ENCODE peak calls at places on chromosome 6, in eight cellular contexts. One of them, this sample, is unnamed.

GRCh38 chr6:149541139-149541538 is 4.7 kb downstream of the PPIL4 start:
- DNase-seq in keratinocyte: no peak
- DNase-seq in adrenal gland: no peak
- DNase-seq in tibial nerve: no peak
- DNase-seq in astrocyte of the spinal cord: no peak
- DNase-seq in activated CD8-positive, alpha-beta T cell treated with anti-CD3 and anti-CD28 coated beads for 36 hours: no peak
- DNase-seq in vagina: no peak
- DNase-seq in GM13976: no peak
- DNase-seq in this sample: no peak

GRCh38 chr6:43355862-43356590 is 13.4 kb downstream of the ZNF318 start:
- DNase-seq in keratinocyte: no peak
- DNase-seq in adrenal gland: no peak
- DNase-seq in tibial nerve: no peak
- DNase-seq in astrocyte of the spinal cord: no peak
- DNase-seq in activated CD8-positive, alpha-beta T cell treated with anti-CD3 and anti-CD28 coated beads for 36 hours: no peak
- DNase-seq in vagina: no peak
- DNase-seq in GM13976: no peak
- DNase-seq in this sample: peak

GRCh38 chr6:117483004-117483644 is 650 bp downstream of the DCBLD1 start:
- DNase-seq in keratinocyte: no peak
- DNase-seq in adrenal gland: peak
- DNase-seq in tibial nerve: no peak
- DNase-seq in astrocyte of the spinal cord: peak
- DNase-seq in activated CD8-positive, alpha-beta T cell treated with anti-CD3 and anti-CD28 coated beads for 36 hours: peak
- DNase-seq in vagina: no peak
- DNase-seq in GM13976: peak
- DNase-seq in this sample: peak

GRCh38 chr6:108598316-108598863 is 37.7 kb downstream of the FOXO3 start:
- DNase-seq in keratinocyte: no peak
- DNase-seq in adrenal gland: no peak
- DNase-seq in tibial nerve: no peak
- DNase-seq in astrocyte of the spinal cord: peak
- DNase-seq in activated CD8-positive, alpha-beta T cell treated with anti-CD3 and anti-CD28 coated beads for 36 hours: peak
- DNase-seq in vagina: no peak
- DNase-seq in GM13976: peak
- DNase-seq in this sample: no peak

GRCh38 chr6:44771647-44772415 is 384.3 kb downstream of the CDC5L start:
- DNase-seq in keratinocyte: no peak
- DNase-seq in adrenal gland: peak
- DNase-seq in tibial nerve: peak
- DNase-seq in astrocyte of the spinal cord: no peak
- DNase-seq in activated CD8-positive, alpha-beta T cell treated with anti-CD3 and anti-CD28 coated beads for 36 hours: no peak
- DNase-seq in vagina: no peak
- DNase-seq in GM13976: no peak
- DNase-seq in this sample: no peak

GRCh38 chr6:43833223-43833995 is 63.4 kb downstream of the VEGFA start:
- DNase-seq in keratinocyte: no peak
- DNase-seq in adrenal gland: no peak
- DNase-seq in tibial nerve: no peak
- DNase-seq in astrocyte of the spinal cord: no peak
- DNase-seq in activated CD8-positive, alpha-beta T cell treated with anti-CD3 and anti-CD28 coated beads for 36 hours: no peak
- DNase-seq in vagina: no peak
- DNase-seq in GM13976: no peak
- DNase-seq in this sample: no peak

GRCh38 chr6:158328952-158329351 is 16.7 kb downstream of the TULP4 start:
- DNase-seq in keratinocyte: no peak
- DNase-seq in adrenal gland: no peak
- DNase-seq in tibial nerve: no peak
- DNase-seq in astrocyte of the spinal cord: no peak
- DNase-seq in activated CD8-positive, alpha-beta T cell treated with anti-CD3 and anti-CD28 coated beads for 36 hours: no peak
- DNase-seq in vagina: no peak
- DNase-seq in GM13976: no peak
- DNase-seq in this sample: no peak

GRCh38 chr6:79525272-79526100 is 11.7 kb downstream of the LCA5 start:
- DNase-seq in keratinocyte: no peak
- DNase-seq in adrenal gland: no peak
- DNase-seq in tibial nerve: peak
- DNase-seq in astrocyte of the spinal cord: peak
- DNase-seq in activated CD8-positive, alpha-beta T cell treated with anti-CD3 and anti-CD28 coated beads for 36 hours: no peak
- DNase-seq in vagina: no peak
- DNase-seq in GM13976: no peak
- DNase-seq in this sample: no peak

GRCh38 chr6:48835421-48835958 is 627.6 kb downstream of the MMUT start:
- DNase-seq in keratinocyte: no peak
- DNase-seq in adrenal gland: no peak
- DNase-seq in tibial nerve: no peak
- DNase-seq in astrocyte of the spinal cord: no peak
- DNase-seq in activated CD8-positive, alpha-beta T cell treated with anti-CD3 and anti-CD28 coated beads for 36 hours: no peak
- DNase-seq in vagina: no peak
- DNase-seq in GM13976: no peak
- DNase-seq in this sample: no peak

GRCh38 chr6:44543664-44544063 is 156.2 kb downstream of the CDC5L start:
- DNase-seq in keratinocyte: no peak
- DNase-seq in adrenal gland: peak
- DNase-seq in tibial nerve: no peak
- DNase-seq in astrocyte of the spinal cord: no peak
- DNase-seq in activated CD8-positive, alpha-beta T cell treated with anti-CD3 and anti-CD28 coated beads for 36 hours: no peak
- DNase-seq in vagina: no peak
- DNase-seq in GM13976: no peak
- DNase-seq in this sample: no peak

GRCh38 chr6:134678436-134678889 is 271.4 kb downstream of the ALDH8A1 start:
- DNase-seq in keratinocyte: no peak
- DNase-seq in adrenal gland: peak
- DNase-seq in tibial nerve: no peak
- DNase-seq in astrocyte of the spinal cord: peak
- DNase-seq in activated CD8-positive, alpha-beta T cell treated with anti-CD3 and anti-CD28 coated beads for 36 hours: no peak
- DNase-seq in vagina: no peak
- DNase-seq in GM13976: no peak
- DNase-seq in this sample: no peak

GRCh38 chr6:165098165-165098564 is 211.2 kb downstream of the C6orf118 start:
- DNase-seq in keratinocyte: no peak
- DNase-seq in adrenal gland: no peak
- DNase-seq in tibial nerve: no peak
- DNase-seq in astrocyte of the spinal cord: no peak
- DNase-seq in activated CD8-positive, alpha-beta T cell treated with anti-CD3 and anti-CD28 coated beads for 36 hours: no peak
- DNase-seq in vagina: no peak
- DNase-seq in GM13976: no peak
- DNase-seq in this sample: no peak

GRCh38 chr6:65450451-65450850 is 256.6 kb downstream of the EYS start:
- DNase-seq in keratinocyte: no peak
- DNase-seq in adrenal gland: no peak
- DNase-seq in tibial nerve: no peak
- DNase-seq in astrocyte of the spinal cord: no peak
- DNase-seq in activated CD8-positive, alpha-beta T cell treated with anti-CD3 and anti-CD28 coated beads for 36 hours: no peak
- DNase-seq in vagina: no peak
- DNase-seq in GM13976: no peak
- DNase-seq in this sample: no peak

GRCh38 chr6:52053038-52053704 is 34.2 kb downstream of the PKHD1 start:
- DNase-seq in keratinocyte: no peak
- DNase-seq in adrenal gland: no peak
- DNase-seq in tibial nerve: no peak
- DNase-seq in astrocyte of the spinal cord: no peak
- DNase-seq in activated CD8-positive, alpha-beta T cell treated with anti-CD3 and anti-CD28 coated beads for 36 hours: no peak
- DNase-seq in vagina: no peak
- DNase-seq in GM13976: no peak
- DNase-seq in this sample: no peak

GRCh38 chr6:52045033-52045432 is 42.4 kb downstream of the PKHD1 start:
- DNase-seq in keratinocyte: no peak
- DNase-seq in adrenal gland: no peak
- DNase-seq in tibial nerve: no peak
- DNase-seq in astrocyte of the spinal cord: no peak
- DNase-seq in activated CD8-positive, alpha-beta T cell treated with anti-CD3 and anti-CD28 coated beads for 36 hours: no peak
- DNase-seq in vagina: no peak
- DNase-seq in GM13976: no peak
- DNase-seq in this sample: no peak

GRCh38 chr6:52046456-52046855 is 41.0 kb downstream of the PKHD1 start:
- DNase-seq in keratinocyte: no peak
- DNase-seq in adrenal gland: no peak
- DNase-seq in tibial nerve: no peak
- DNase-seq in astrocyte of the spinal cord: no peak
- DNase-seq in activated CD8-positive, alpha-beta T cell treated with anti-CD3 and anti-CD28 coated beads for 36 hours: no peak
- DNase-seq in vagina: no peak
- DNase-seq in GM13976: no peak
- DNase-seq in this sample: no peak

GRCh38 chr6:52050051-52050405 is 37.4 kb downstream of the PKHD1 start:
- DNase-seq in keratinocyte: no peak
- DNase-seq in adrenal gland: no peak
- DNase-seq in tibial nerve: no peak
- DNase-seq in astrocyte of the spinal cord: no peak
- DNase-seq in activated CD8-positive, alpha-beta T cell treated with anti-CD3 and anti-CD28 coated beads for 36 hours: no peak
- DNase-seq in vagina: no peak
- DNase-seq in GM13976: no peak
- DNase-seq in this sample: no peak

DNA sequence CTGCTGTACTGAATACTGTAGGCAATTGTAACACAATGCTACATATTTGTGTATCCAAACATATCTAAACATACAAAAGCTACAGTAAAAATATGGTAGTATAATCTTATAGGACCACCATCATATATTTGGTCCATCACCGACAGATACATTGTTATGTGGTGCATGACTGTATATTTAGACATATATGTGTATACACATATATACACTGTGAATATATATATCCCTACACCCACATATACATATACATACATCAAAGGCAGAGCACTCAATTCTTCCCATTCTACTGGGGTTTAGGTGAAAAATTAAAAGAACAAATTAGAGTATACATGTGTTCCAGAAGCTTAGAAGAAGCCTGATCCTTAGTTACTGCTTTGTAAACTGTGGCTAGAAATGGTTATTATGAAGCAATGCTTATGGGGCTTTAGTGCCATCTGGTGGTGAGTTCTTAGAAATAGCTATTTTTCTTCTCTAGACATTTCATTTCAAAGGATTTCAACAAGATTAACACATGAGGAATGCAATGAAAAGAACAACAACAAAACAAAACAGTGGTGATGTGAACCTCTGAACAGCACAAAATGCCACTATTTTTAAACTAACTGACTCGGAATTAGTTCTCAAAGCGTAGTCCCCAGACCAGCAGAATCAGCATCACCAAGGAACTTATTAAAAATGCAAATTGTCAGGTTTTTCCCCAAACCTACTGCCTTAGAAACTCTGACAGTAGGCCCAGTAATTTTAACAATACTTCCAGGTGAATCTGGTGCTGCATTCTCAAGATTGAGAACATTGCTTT is 38.0 kb downstream of the PKHD1 start:
- DNase-seq in keratinocyte: peak
- DNase-seq in adrenal gland: no peak
- DNase-seq in tibial nerve: no peak
- DNase-seq in astrocyte of the spinal cord: peak
- DNase-seq in activated CD8-positive, alpha-beta T cell treated with anti-CD3 and anti-CD28 coated beads for 36 hours: no peak
- DNase-seq in vagina: no peak
- DNase-seq in GM13976: peak
- DNase-seq in this sample: no peak
- TF ChIP-seq CTCF in keratinocyte: no peak
- TF ChIP-seq CTCF in adrenal gland: peak
- TF ChIP-seq CTCF in tibial nerve: peak
- TF ChIP-seq CTCF in astrocyte of the spinal cord: peak
- TF ChIP-seq CTCF in activated CD8-positive, alpha-beta T cell treated with anti-CD3 and anti-CD28 coated beads for 36 hours: peak
- TF ChIP-seq CTCF in vagina: peak
- TF ChIP-seq CTCF in GM13976: peak
- TF ChIP-seq CTCF in this sample: peak

GRCh38 chr6:90294614-90294988 is 2.0 kb downstream of the BACH2 start:
- DNase-seq in keratinocyte: no peak
- DNase-seq in adrenal gland: no peak
- DNase-seq in tibial nerve: no peak
- DNase-seq in astrocyte of the spinal cord: peak
- DNase-seq in activated CD8-positive, alpha-beta T cell treated with anti-CD3 and anti-CD28 coated beads for 36 hours: peak
- DNase-seq in vagina: no peak
- DNase-seq in GM13976: no peak
- DNase-seq in this sample: no peak

GRCh38 chr6:90294008-90294511 is 2.6 kb downstream of the BACH2 start:
- DNase-seq in keratinocyte: no peak
- DNase-seq in adrenal gland: no peak
- DNase-seq in tibial nerve: no peak
- DNase-seq in astrocyte of the spinal cord: no peak
- DNase-seq in activated CD8-positive, alpha-beta T cell treated with anti-CD3 and anti-CD28 coated beads for 36 hours: no peak
- DNase-seq in vagina: no peak
- DNase-seq in GM13976: no peak
- DNase-seq in this sample: no peak

GRCh38 chr6:90296346-90297123 is at the start of gene BACH2:
- DNase-seq in keratinocyte: no peak
- DNase-seq in adrenal gland: peak
- DNase-seq in tibial nerve: peak
- DNase-seq in astrocyte of the spinal cord: peak
- DNase-seq in activated CD8-positive, alpha-beta T cell treated with anti-CD3 and anti-CD28 coated beads for 36 hours: peak
- DNase-seq in vagina: no peak
- DNase-seq in GM13976: peak
- DNase-seq in this sample: peak

GRCh38 chr6:90295854-90296345 is 743 bp downstream of the BACH2 start:
- DNase-seq in keratinocyte: no peak
- DNase-seq in adrenal gland: peak
- DNase-seq in tibial nerve: peak
- DNase-seq in astrocyte of the spinal cord: peak
- DNase-seq in activated CD8-positive, alpha-beta T cell treated with anti-CD3 and anti-CD28 coated beads for 36 hours: peak
- DNase-seq in vagina: no peak
- DNase-seq in GM13976: peak
- DNase-seq in this sample: peak

GRCh38 chr6:90294989-90295853 is 1.4 kb downstream of the BACH2 start:
- DNase-seq in keratinocyte: no peak
- DNase-seq in adrenal gland: no peak
- DNase-seq in tibial nerve: no peak
- DNase-seq in astrocyte of the spinal cord: peak
- DNase-seq in activated CD8-positive, alpha-beta T cell treated with anti-CD3 and anti-CD28 coated beads for 36 hours: peak
- DNase-seq in vagina: no peak
- DNase-seq in GM13976: peak
- DNase-seq in this sample: no peak
- TF ChIP-seq CTCF in keratinocyte: peak
- TF ChIP-seq CTCF in adrenal gland: no peak
- TF ChIP-seq CTCF in tibial nerve: no peak
- TF ChIP-seq CTCF in astrocyte of the spinal cord: peak
- TF ChIP-seq CTCF in activated CD8-positive, alpha-beta T cell treated with anti-CD3 and anti-CD28 coated beads for 36 hours: no peak
- TF ChIP-seq CTCF in vagina: peak
- TF ChIP-seq CTCF in GM13976: no peak
- TF ChIP-seq CTCF in this sample: no peak

DNA sequence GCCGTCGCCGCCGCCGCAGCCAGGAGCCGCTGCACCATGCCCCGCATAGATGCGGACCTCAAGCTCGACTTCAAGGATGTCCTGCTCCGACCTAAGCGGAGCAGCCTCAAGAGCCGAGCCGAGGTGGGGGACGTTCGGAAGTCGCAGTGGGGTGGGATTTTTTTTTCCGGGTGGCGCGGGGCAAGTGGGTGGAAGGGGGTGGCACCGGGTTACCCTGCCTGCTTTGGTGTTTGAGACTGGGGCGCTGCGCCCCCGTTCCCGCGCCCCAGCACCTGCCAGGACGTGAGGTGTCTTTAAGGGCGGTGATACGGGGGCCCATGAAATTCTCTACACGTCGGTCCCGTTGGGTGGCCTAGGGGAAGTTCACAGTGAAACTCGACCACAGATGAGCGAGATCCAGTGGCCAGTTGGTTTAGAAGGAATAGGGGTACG is 287 bp downstream of the GMPR start:
- DNase-seq in keratinocyte: no peak
- DNase-seq in adrenal gland: no peak
- DNase-seq in tibial nerve: peak
- DNase-seq in astrocyte of the spinal cord: no peak
- DNase-seq in activated CD8-positive, alpha-beta T cell treated with anti-CD3 and anti-CD28 coated beads for 36 hours: no peak
- DNase-seq in vagina: no peak
- DNase-seq in GM13976: no peak
- DNase-seq in this sample: no peak
- TF ChIP-seq CTCF in keratinocyte: no peak
- TF ChIP-seq CTCF in adrenal gland: no peak
- TF ChIP-seq CTCF in tibial nerve: no peak
- TF ChIP-seq CTCF in astrocyte of the spinal cord: no peak
- TF ChIP-seq CTCF in activated CD8-positive, alpha-beta T cell treated with anti-CD3 and anti-CD28 coated beads for 36 hours: no peak
- TF ChIP-seq CTCF in vagina: no peak
- TF ChIP-seq CTCF in GM13976: no peak
- TF ChIP-seq CTCF in this sample: no peak

GRCh38 chr6:25089442-25089841 is 153.7 kb upstream of the RIPOR2 start:
- DNase-seq in keratinocyte: peak
- DNase-seq in adrenal gland: no peak
- DNase-seq in tibial nerve: no peak
- DNase-seq in astrocyte of the spinal cord: no peak
- DNase-seq in activated CD8-positive, alpha-beta T cell treated with anti-CD3 and anti-CD28 coated beads for 36 hours: no peak
- DNase-seq in vagina: no peak
- DNase-seq in GM13976: no peak
- DNase-seq in this sample: peak
- TF ChIP-seq CTCF in keratinocyte: no peak
- TF ChIP-seq CTCF in adrenal gland: no peak
- TF ChIP-seq CTCF in tibial nerve: no peak
- TF ChIP-seq CTCF in astrocyte of the spinal cord: no peak
- TF ChIP-seq CTCF in activated CD8-positive, alpha-beta T cell treated with anti-CD3 and anti-CD28 coated beads for 36 hours: no peak
- TF ChIP-seq CTCF in vagina: no peak
- TF ChIP-seq CTCF in GM13976: no peak
- TF ChIP-seq CTCF in this sample: no peak